ENCODE peak calls at places on chromosome 6, in six cellular contexts. W is tibial artery, P is upper lobe of right lung, A is left ventricle myocardium inferior, Q is fibroblast of lung, X is esophagus muscularis mucosa. F is an unnamed sample.

GRCh38 chr6:106693343-106693742 is 64.0 kb downstream of the QRSL1 start:
- DNase-seq in W (no peak), P (no peak), A (no peak), Q (no peak), X (no peak), F (no peak)

GRCh38 chr6:89944826-89945407 is 50.6 kb downstream of the GJA10 start:
- DNase-seq in W (no peak), P (no peak), A (no peak), Q (peak; percentile 39), X (no peak), F (no peak)

GRCh38 chr6:80357674-80358073 is 251.2 kb downstream of the BCKDHB start:
- DNase-seq in W (no peak), P (no peak), A (peak; percentile 13), Q (no peak), X (no peak), F (no peak)

GRCh38 chr6:168134399-168135201 is 55.6 kb upstream of the FRMD1 start:
- DNase-seq in W (no peak), P (no peak), A (no peak), Q (no peak), X (peak; percentile 86), F (no peak)

GRCh38 chr6:133040025-133040838 is 200.9 kb upstream of the EYA4 start:
- DNase-seq in W (no peak), P (no peak), A (no peak), Q (peak; percentile 41), X (no peak), F (no peak)

GRCh38 chr6:96157018-96157565 is 141.3 kb downstream of the FUT9 start:
- DNase-seq in W (no peak), P (no peak), A (no peak), Q (no peak), X (no peak), F (no peak)

GRCh38 chr6:51098246-51098645 is 279.6 kb downstream of the TFAP2B start:
- DNase-seq in W (no peak), P (no peak), A (no peak), Q (no peak), X (no peak), F (no peak)

GRCh38 chr6:27592107-27592480 is 119.2 kb upstream of the ZNF184 start:
- DNase-seq in W (no peak), P (no peak), A (no peak), Q (peak; percentile 30), X (no peak), F (no peak)

GRCh38 chr6:20192625-20193024 is 19.6 kb downstream of the MBOAT1 start:
- DNase-seq in W (no peak), P (no peak), A (no peak), Q (no peak), X (no peak), F (no peak)

GRCh38 chr6:4820704-4821276 is 44.6 kb downstream of the CDYL start:
- DNase-seq in W (no peak), P (no peak), A (no peak), Q (no peak), X (no peak), F (no peak)

GRCh38 chr6:3776881-3777507 is 25.5 kb upstream of the PXDC1 start:
- DNase-seq in W (no peak), P (no peak), A (no peak), Q (no peak), X (no peak), F (no peak)

GRCh38 chr6:169029861-169030260 is 223.8 kb downstream of the THBS2 start:
- DNase-seq in W (no peak), P (no peak), A (no peak), Q (no peak), X (no peak), F (no peak)

GRCh38 chr6:35148167-35148741 is 7.1 kb upstream of the TCP11 start:
- DNase-seq in W (no peak), P (no peak), A (no peak), Q (peak; percentile 52), X (no peak), F (no peak)

GRCh38 chr6:29708432-29709177 is 14.6 kb upstream of the HLA-F start:
- DNase-seq in W (no peak), P (no peak), A (no peak), Q (no peak), X (no peak), F (no peak)

GRCh38 chr6:107101661-107102413 is 13.5 kb downstream of the BEND3 start:
- DNase-seq in W (peak; percentile 31), P (no peak), A (no peak), Q (no peak), X (no peak), F (no peak)

GRCh38 chr6:29553268-29554057 is 6.1 kb downstream of the UBD start:
- DNase-seq in W (no peak), P (peak; percentile 91), A (peak; percentile 73), Q (peak; percentile 57), X (peak; percentile 90), F (peak; percentile 79)

GRCh38 chr6:119280080-119280479 is 69.5 kb downstream of the MAN1A1 start:
- DNase-seq in W (no peak), P (no peak), A (no peak), Q (no peak), X (no peak), F (no peak)

GRCh38 chr6:28710466-28711191 is 184.9 kb downstream of the GPX5 start:
- DNase-seq in W (no peak), P (no peak), A (no peak), Q (peak; percentile 15), X (peak; percentile 70), F (no peak)

GRCh38 chr6:26536571-26537159 is 1.5 kb upstream of the HMGN4 start:
- DNase-seq in W (no peak), P (no peak), A (no peak), Q (peak; percentile 76), X (no peak), F (no peak)

GRCh38 chr6:130557481-130558112 is 191.8 kb downstream of the TMEM200A start:
- DNase-seq in W (no peak), P (no peak), A (no peak), Q (no peak), X (no peak), F (no peak)

GRCh38 chr6:66508433-66508832 is 801.4 kb upstream of the EYS start:
- DNase-seq in W (no peak), P (no peak), A (no peak), Q (peak; percentile 68), X (no peak), F (no peak)

GRCh38 chr6:1590580-1590979 is 19.1 kb upstream of the FOXC1 start:
- DNase-seq in W (peak; percentile 32), P (no peak), A (no peak), Q (no peak), X (no peak), F (no peak)

GRCh38 chr6:142187209-142187608 is 40.1 kb downstream of the VTA1 start:
- DNase-seq in W (no peak), P (no peak), A (peak; percentile 52), Q (peak; percentile 87), X (no peak), F (peak; percentile 20)

GRCh38 chr6:39599996-39600395 is 125.2 kb downstream of the KIF6 start:
- DNase-seq in W (no peak), P (no peak), A (no peak), Q (peak; percentile 31), X (no peak), F (no peak)

GRCh38 chr6:119541132-119541905 is 191.8 kb upstream of the MAN1A1 start:
- DNase-seq in W (no peak), P (no peak), A (no peak), Q (peak; percentile 100), X (no peak), F (no peak)

GRCh38 chr6:167706313-167707109 is 120.2 kb upstream of the AFDN start:
- DNase-seq in W (no peak), P (peak; percentile 47), A (no peak), Q (no peak), X (no peak), F (no peak)

GRCh38 chr6:144543006-144543871 is 258.1 kb downstream of the UTRN start:
- DNase-seq in W (no peak), P (no peak), A (no peak), Q (peak; percentile 13), X (no peak), F (no peak)

GRCh38 chr6:8530775-8531435 is 95.6 kb upstream of the SLC35B3 start:
- DNase-seq in W (no peak), P (no peak), A (no peak), Q (peak; percentile 1), X (no peak), F (no peak)

GRCh38 chr6:26555505-26556262 is 17.5 kb downstream of the HMGN4 start:
- DNase-seq in W (no peak), P (no peak), A (no peak), Q (no peak), X (no peak), F (no peak)

GRCh38 chr6:165880721-165881120 is 217.7 kb upstream of the PDE10A start:
- DNase-seq in W (no peak), P (no peak), A (no peak), Q (peak; percentile 38), X (peak; percentile 39), F (no peak)

DNA sequence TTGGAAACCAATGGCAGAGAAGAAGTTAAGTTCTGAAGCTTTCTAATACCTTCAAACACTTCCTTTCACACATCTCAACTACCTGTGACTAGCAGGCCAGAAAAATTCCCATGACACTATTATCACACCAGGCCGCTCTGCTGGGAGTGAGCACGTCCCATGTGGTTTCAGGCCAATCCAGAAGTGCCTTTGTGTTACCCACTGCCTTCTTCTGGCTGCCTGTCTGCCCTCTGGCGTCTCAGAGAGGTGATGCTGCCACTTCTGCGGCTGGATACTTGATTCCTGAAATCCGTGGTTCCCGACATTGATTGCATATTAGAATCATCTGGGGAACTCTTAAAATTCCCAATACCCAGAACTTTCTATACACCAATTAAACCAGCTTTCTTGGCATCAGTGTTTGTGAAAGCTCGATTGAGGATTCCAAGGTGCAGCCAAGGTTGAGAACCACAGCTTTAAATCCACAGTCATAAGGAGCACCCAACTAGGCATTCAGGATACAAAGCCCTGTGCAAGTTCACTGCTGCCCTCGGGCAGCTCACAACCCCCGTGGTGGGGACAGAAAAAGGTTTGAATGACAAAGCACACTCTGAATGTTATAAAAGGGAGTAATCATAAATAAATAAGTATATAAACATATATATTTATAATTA is 65.6 kb downstream of the STMND1 start:
- DNase-seq in W (no peak), P (no peak), A (peak; percentile 48), Q (peak; percentile 14), X (peak; percentile 80), F (peak; percentile 76)
- TF ChIP-seq CTCF in W (peak; percentile 32), P (peak; percentile 45), A (peak; percentile 70), Q (peak; percentile 45), X (peak; percentile 20), F (peak; percentile 46)

GRCh38 chr6:313917-314316 is 21.6 kb downstream of the DUSP22 start:
- DNase-seq in W (no peak), P (peak; percentile 61), A (no peak), Q (no peak), X (no peak), F (no peak)
- H3K9me3 ChIP-seq in W (no peaks in the 10 kb centered on the region), P (no peaks in the 10 kb centered on the region), A (no peaks in the 10 kb centered on the region), Q (no peaks in the 10 kb centered on the region), X (no peaks in the 10 kb centered on the region), F (no peaks in the 10 kb centered on the region)

GRCh38 chr6:31794294-31794865 is 1.2 kb downstream of the VARS1 start:
- DNase-seq in W (no peak), P (no peak), A (no peak), Q (peak; percentile 49), X (no peak), F (no peak)
- H3K27ac ChIP-seq in W (peak overlapping the region; percentile 89), P (peak overlapping the region; percentile 93), A (peak overlapping the region; percentile 99), Q (peak overlapping the region; percentile 95), X (peak overlapping the region; percentile 92), F (peak overlapping the region; percentile 98)

DNA sequence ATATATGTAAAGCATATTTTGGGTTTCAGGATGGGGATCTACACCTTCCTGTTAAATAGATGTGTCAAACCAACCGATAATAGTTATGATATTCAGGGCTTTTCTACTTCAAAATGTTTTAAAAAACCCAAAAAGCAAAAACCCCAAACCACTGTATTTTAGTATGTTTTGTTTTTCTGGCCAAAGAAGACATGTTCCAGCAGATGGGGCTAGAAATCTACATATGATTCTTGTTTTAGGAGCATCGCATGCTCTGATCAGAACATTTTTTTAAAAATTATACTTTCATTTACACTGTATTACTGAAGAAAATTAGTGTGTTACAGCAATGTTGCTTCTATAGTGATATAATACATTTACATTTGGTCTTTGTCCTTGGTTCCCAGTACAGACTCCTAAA is 11.0 kb downstream of the RMND1 start:
- DNase-seq in W (no peak), P (no peak), A (no peak), Q (peak; percentile 70), X (no peak), F (no peak)
- TF ChIP-seq CTCF in W (peak; percentile 61), P (peak; percentile 48), A (peak; percentile 53), Q (peak; percentile 50), X (peak; percentile 32), F (peak; percentile 41)